ENCODE peak calls at places on chromosome 22, in nine cellular contexts. X is H1, G is suprapubic skin, R is SK-N-MC, U is stomach, T is Panc1, Q is HepG2, H is HCT116, O is prostate gland. C is an unnamed sample. For H3K9me3, the result is how much of the 10 kb centered on the place peaks cover.

GRCh38 chr22:22374163-22374562 is 129.6 kb downstream of the VPREB1 start:
- DNase-seq in U (no peak), T (no peak), X (no peak), H (no peak), Q (no peak), R (no peak), G (no peak), O (no peak), C (no peak)

GRCh38 chr22:25970348-25970995 is 198.8 kb upstream of the SEZ6L start:
- DNase-seq in G (no peak), H (no peak), U (no peak), Q (no peak), X (peak), O (no peak), R (no peak), T (no peak), C (no peak)

GRCh38 chr22:31083923-31084810 is 3.0 kb downstream of the SMTN start:
- DNase-seq in U (no peak), X (no peak), T (no peak), H (no peak), G (no peak), R (no peak), O (no peak), Q (no peak), C (no peak)

GRCh38 chr22:19376971-19377370 is 54.6 kb downstream of the HIRA start:
- DNase-seq in Q (no peak), R (no peak), G (peak), O (no peak), X (no peak), U (no peak), T (no peak), H (no peak), C (no peak)

GRCh38 chr22:31394326-31394725 is 5.1 kb upstream of the DRG1 start:
- DNase-seq in O (no peak), H (no peak), T (no peak), R (no peak), U (no peak), X (no peak), Q (no peak), G (no peak), C (no peak)

GRCh38 chr22:31272522-31273446 is 19.5 kb downstream of the PIK3IP1 start:
- DNase-seq in H (peak), Q (peak), O (peak), X (no peak), G (no peak), U (peak), T (no peak), R (no peak), C (no peak)

GRCh38 chr22:29695129-29695926 is 24.5 kb upstream of the CABP7 start:
- DNase-seq in U (no peak), R (no peak), H (no peak), G (no peak), X (no peak), T (no peak), Q (no peak), O (peak), C (peak)

GRCh38 chr22:24076091-24076867 is 65.2 kb downstream of the CABIN1 start:
- DNase-seq in R (no peak), Q (no peak), T (no peak), O (no peak), H (no peak), G (peak), X (no peak), U (no peak), C (no peak)

GRCh38 chr22:24200616-24201212 is 19.4 kb downstream of the SUSD2 start:
- DNase-seq in O (no peak), R (no peak), X (no peak), T (no peak), Q (peak), G (no peak), U (peak), H (peak), C (peak)

GRCh38 chr22:16818538-16818937 is 6.7 kb downstream of the XKR3 start:
- DNase-seq in X (no peak), G (no peak), H (no peak), O (no peak), U (no peak), T (no peak), Q (no peak), R (no peak), C (no peak)

GRCh38 chr22:29704528-29705285 is 15.1 kb upstream of the CABP7 start:
- DNase-seq in H (no peak), R (no peak), T (no peak), G (no peak), Q (peak), U (peak), X (no peak), O (peak), C (no peak)

GRCh38 chr22:22111267-22111751 is 128.7 kb upstream of the TOP3B start:
- DNase-seq in O (no peak), R (no peak), Q (no peak), U (no peak), H (no peak), G (no peak), X (no peak), T (peak), C (no peak)

GRCh38 chr22:46012182-46012880 is 35.4 kb upstream of the WNT7B start:
- DNase-seq in U (no peak), R (no peak), G (peak), Q (no peak), H (no peak), X (no peak), T (no peak), O (no peak), C (no peak)

GRCh38 chr22:49075150-49075549 is 752.5 kb downstream of the BRD1 start:
- DNase-seq in G (no peak), O (no peak), X (no peak), Q (no peak), U (no peak), T (no peak), H (no peak), R (no peak), C (no peak)

GRCh38 chr22:37681001-37681424 is 5.1 kb upstream of the NOL12 start:
- DNase-seq in G (no peak), T (no peak), H (no peak), Q (no peak), X (no peak), U (no peak), O (no peak), R (no peak), C (no peak)

GRCh38 chr22:30225220-30225922 is 21.2 kb downstream of the LIF start:
- DNase-seq in H (no peak), X (no peak), O (no peak), R (no peak), G (no peak), Q (no peak), U (no peak), T (no peak), C (no peak)

GRCh38 chr22:44116755-44117684 is 63.7 kb upstream of the PARVG start:
- DNase-seq in R (no peak), H (no peak), Q (no peak), O (no peak), U (no peak), T (no peak), G (no peak), X (no peak), C (no peak)

GRCh38 chr22:39405346-39406085 is 5.9 kb downstream of the TAB1 start:
- DNase-seq in R (no peak), H (no peak), T (no peak), U (no peak), Q (no peak), O (no peak), G (no peak), X (no peak), C (no peak)

GRCh38 chr22:29306830-29307657 is 594 bp downstream of the GAS2L1 start:
- DNase-seq in R (no peak), X (no peak), G (no peak), U (peak), T (no peak), O (peak), Q (peak), H (no peak), C (peak)

GRCh38 chr22:40954095-40954494 is 2.9 kb downstream of the RBX1 start:
- DNase-seq in G (no peak), T (no peak), H (no peak), X (no peak), O (no peak), R (no peak), U (no peak), Q (no peak), C (no peak)

GRCh38 chr22:44180706-44181032 is at the start of gene PARVG:
- DNase-seq in R (no peak), X (no peak), G (no peak), O (no peak), U (no peak), Q (no peak), T (no peak), H (no peak), C (no peak)

GRCh38 chr22:22462813-22463567 is 45.6 kb downstream of the ZNF280B start:
- DNase-seq in O (no peak), G (no peak), U (no peak), R (no peak), X (no peak), T (no peak), H (no peak), Q (peak), C (no peak)

GRCh38 chr22:26887456-26887855 is 230.1 kb downstream of the MIAT start:
- DNase-seq in U (no peak), R (no peak), Q (no peak), T (no peak), O (no peak), G (no peak), X (no peak), H (no peak), C (no peak)

GRCh38 chr22:25083414-25084166 is 116.1 kb upstream of the CRYBB3 start:
- DNase-seq in X (no peak), T (no peak), R (no peak), U (no peak), Q (peak), H (no peak), G (no peak), O (no peak), C (no peak)

GRCh38 chr22:38968801-38969200 is 11.4 kb downstream of the APOBEC3A start:
- DNase-seq in R (no peak), G (no peak), X (no peak), U (no peak), T (no peak), O (no peak), H (no peak), Q (no peak), C (no peak)

GRCh38 chr22:34099278-34099677 is 179.0 kb upstream of the LARGE1 start:
- DNase-seq in Q (no peak), R (no peak), O (peak), G (no peak), X (no peak), H (no peak), T (no peak), U (peak), C (no peak)

GRCh38 chr22:49325531-49326395 is 501.9 kb downstream of the BRD1 start:
- DNase-seq in O (no peak), Q (no peak), G (no peak), X (no peak), H (no peak), R (no peak), U (peak), T (no peak), C (peak)

GRCh38 chr22:33117821-33118220 is 59.6 kb upstream of the SYN3 start:
- DNase-seq in G (no peak), X (no peak), T (no peak), H (no peak), Q (no peak), R (no peak), U (no peak), O (no peak), C (no peak)

GRCh38 chr22:20430641-20431519 is 6.7 kb downstream of the SCARF2 start:
- DNase-seq in G (peak), U (peak), H (peak), T (no peak), Q (no peak), R (no peak), O (peak), X (no peak), C (no peak)

GRCh38 chr22:33803371-33803770 is 116.9 kb downstream of the LARGE1 start:
- DNase-seq in R (no peak), G (no peak), H (no peak), X (no peak), O (no peak), U (no peak), T (no peak), Q (no peak), C (no peak)

GRCh38 chr22:46336119-46337078 is 885 bp downstream of the TRMU start:
- DNase-seq in O (no peak), R (no peak), T (no peak), H (no peak), Q (peak), X (no peak), U (peak), G (no peak), C (no peak)

GRCh38 chr22:25746012-25746373 is 4.0 kb downstream of the MYO18B start:
- DNase-seq in G (no peak), U (no peak), H (no peak), O (no peak), R (no peak), T (no peak), Q (no peak), X (no peak), C (no peak)

GRCh38 chr22:38953577-38954413 is 3.6 kb upstream of the APOBEC3A start:
- DNase-seq in G (no peak), R (no peak), H (no peak), T (no peak), Q (no peak), U (no peak), X (no peak), O (no peak), C (no peak)

GRCh38 chr22:20211997-20212753 is 55.9 kb downstream of the RTN4R start:
- DNase-seq in O (no peak), G (no peak), H (peak), T (no peak), Q (no peak), X (no peak), R (no peak), U (peak), C (no peak)

GRCh38 chr22:22925146-22925794 is 37.7 kb downstream of the IGLL5 start:
- DNase-seq in T (no peak), H (no peak), Q (no peak), G (no peak), U (no peak), X (no peak), O (no peak), R (no peak), C (no peak)

GRCh38 chr22:20422271-20422958 is 15.2 kb downstream of the SCARF2 start:
- DNase-seq in O (no peak), T (no peak), H (no peak), U (no peak), Q (no peak), G (no peak), X (no peak), R (peak), C (no peak)

GRCh38 chr22:46007003-46007847 is 30.3 kb upstream of the WNT7B start:
- DNase-seq in T (no peak), U (peak), H (peak), X (no peak), G (no peak), Q (no peak), R (no peak), O (peak), C (peak)

GRCh38 chr22:23763579-23764331 is 965 bp downstream of the C22orf15 start:
- DNase-seq in X (no peak), Q (no peak), H (no peak), O (no peak), T (no peak), R (no peak), G (no peak), U (no peak), C (no peak)

GRCh38 chr22:18060646-18061620 is 16.9 kb upstream of the PEX26 start:
- DNase-seq in O (no peak), X (no peak), U (no peak), G (no peak), Q (peak), H (no peak), T (no peak), R (no peak), C (no peak)
- TF ChIP-seq POLR2AphosphoS5 in O (no peak), X (no peak), U (no peak), G (no peak), Q (no peak), H (no peak), T (no peak), R (no peak), C (no peak)

DNA sequence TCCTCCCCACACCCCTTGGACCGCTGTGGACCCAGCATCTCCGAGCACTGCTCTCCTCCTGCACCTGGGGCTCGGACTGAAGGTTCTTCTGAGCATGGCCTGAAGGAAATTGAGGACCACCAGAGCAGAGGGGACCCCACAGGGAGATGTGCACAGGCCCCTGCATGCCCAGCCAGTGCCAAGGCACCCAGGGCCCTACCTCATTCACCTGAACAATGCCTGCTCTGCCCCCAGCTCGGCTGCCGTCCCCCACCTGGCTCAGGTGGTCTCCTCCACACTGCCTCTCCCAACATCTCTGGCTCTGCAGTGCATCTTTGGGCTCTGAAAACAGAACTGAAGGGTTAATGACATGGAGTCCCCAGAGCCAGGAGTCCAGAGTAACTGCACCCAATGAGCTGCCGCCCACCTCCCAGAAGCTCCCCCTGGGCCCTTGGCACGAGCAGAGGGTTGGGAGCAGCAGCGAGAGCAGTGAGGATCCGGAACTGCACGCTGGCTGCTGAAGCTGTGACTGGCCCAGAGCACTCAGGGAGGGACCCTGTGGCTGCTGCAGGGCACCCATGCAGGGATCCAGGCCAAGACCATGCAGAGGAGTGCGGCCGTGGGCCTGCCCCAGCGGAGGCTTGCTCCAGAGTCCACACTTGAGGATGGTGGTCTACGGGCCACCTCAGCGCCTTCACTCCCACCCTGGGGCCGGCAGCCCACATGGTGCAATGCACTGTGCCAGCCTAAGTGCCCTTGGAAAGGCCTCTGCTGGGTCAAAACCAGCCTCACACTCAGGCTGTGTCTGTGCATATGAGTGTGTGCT is 686.0 kb downstream of the TBC1D22A start:
- DNase-seq in Q (no peak), X (no peak), G (no peak), U (no peak), T (no peak), R (no peak), H (no peak), O (no peak), C (no peak)
- H3K9me3 ChIP-seq in Q (under half), X (half or more), G (under half), U (under half), T (under half), R (under half), H (under half), O (under half), C (under half)

DNA sequence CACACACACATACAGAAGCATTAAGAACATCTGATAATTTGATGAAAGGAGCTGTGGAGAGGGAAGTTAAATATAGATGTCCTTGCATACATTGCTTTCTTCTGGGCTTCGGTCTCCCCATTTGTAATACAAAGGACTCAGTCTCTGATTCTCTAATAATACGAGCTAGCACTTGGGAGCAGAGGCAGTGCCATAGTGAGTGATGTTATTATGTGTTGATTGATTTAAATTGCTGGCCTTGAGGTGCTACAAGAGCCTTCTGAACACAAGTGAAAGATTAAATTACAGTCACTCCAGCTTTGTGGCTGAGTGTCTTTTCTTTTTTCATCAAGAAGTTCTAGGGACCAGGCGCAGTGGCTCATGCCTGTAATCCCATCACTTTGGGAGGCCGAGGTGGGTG is 61.5 kb upstream of the HMGXB4 start:
- DNase-seq in O (no peak), H (no peak), T (no peak), Q (no peak), X (no peak), R (no peak), U (no peak), G (no peak), C (no peak)
- TF ChIP-seq POLR2AphosphoS5 in O (no peak), H (no peak), T (no peak), Q (no peak), X (no peak), R (no peak), U (no peak), G (no peak), C (no peak)

GRCh38 chr22:42452916-42453315 is 20.7 kb upstream of the NFAM1 start:
- DNase-seq in O (no peak), X (no peak), U (no peak), H (no peak), Q (no peak), T (no peak), R (no peak), G (no peak), C (no peak)
- H3K9me3 ChIP-seq in O (under half), X (under half), U (under half), H (under half), Q (under half), T (under half), R (under half), G (under half), C (under half)

GRCh38 chr22:28203286-28203685 is 284.2 kb upstream of the PITPNB start:
- DNase-seq in U (no peak), O (no peak), T (no peak), X (no peak), G (no peak), Q (no peak), H (no peak), R (no peak), C (no peak)

GRCh38 chr22:28207281-28208030 is 288.4 kb upstream of the PITPNB start:
- DNase-seq in T (no peak), U (no peak), H (no peak), G (no peak), R (no peak), X (no peak), Q (no peak), O (no peak), C (no peak)

GRCh38 chr22:28208036-28208435 is 289.0 kb upstream of the PITPNB start:
- DNase-seq in T (no peak), H (no peak), X (no peak), O (no peak), G (no peak), Q (no peak), R (no peak), U (no peak), C (no peak)

GRCh38 chr22:28208797-28209196 is 289.7 kb upstream of the PITPNB start:
- DNase-seq in U (no peak), X (no peak), G (no peak), T (no peak), O (no peak), H (no peak), Q (no peak), R (no peak), C (no peak)
- TF ChIP-seq POLR2AphosphoS5 in U (no peak), X (no peak), G (no peak), T (no peak), O (no peak), H (no peak), Q (no peak), R (no peak), C (no peak)

GRCh38 chr22:50564289-50564688 is 1.6 kb upstream of the SYCE3 start:
- DNase-seq in H (no peak), U (no peak), T (no peak), R (no peak), O (no peak), G (no peak), Q (no peak), X (no peak), C (no peak)
- H3K9me3 ChIP-seq in H (under half), U (under half), T (under half), R (under half), O (under half), G (under half), Q (under half), X (under half), C (under half)

GRCh38 chr22:36239401-36240171 is at the start of gene APOL2:
- DNase-seq in G (peak), O (peak), Q (peak), U (peak), X (peak), H (peak), R (peak), T (peak), C (peak)
- TF ChIP-seq POLR2AphosphoS5 in G (no peak), O (peak), Q (peak), U (peak), X (no peak), H (peak), R (no peak), T (peak), C (peak)

GRCh38 chr22:42269407-42270177 is 861 bp downstream of the TCF20 start:
- DNase-seq in H (peak), R (no peak), Q (peak), G (no peak), T (no peak), O (peak), U (peak), X (no peak), C (peak)
- H3K9me3 ChIP-seq in H (under half), R (under half), Q (under half), G (under half), T (under half), O (under half), U (under half), X (under half), C (under half)

C was measured in breast epithelium.